ENCODE peak calls at places on chromosomes 2 and 18, in five cellular contexts. O is lower lobe of right lung, G is Calu3, W is left lung, E is colonic mucosa. A is an unnamed sample.
A peak's percentile ranks its signal among the peaks of the same experiment; 100 is the strongest.

GRCh38 chr2:109284816-109285215 is 155.8 kb downstream of the SH3RF3 start:
- DNase-seq in O (no peak), G (no peak), W (no peak), E (no peak), A (no peak)

GRCh38 chr2:190210471-190210870 is 109.2 kb downstream of the HIBCH start:
- DNase-seq in O (no peak), G (no peak), W (no peak), E (no peak), A (no peak)

GRCh38 chr18:13003466-13003896 is 12.3 kb downstream of the CEP192 start:
- DNase-seq in O (no peak), G (peak; percentile 36), W (no peak), E (peak; percentile 24), A (peak; percentile 75)

GRCh38 chr2:219287569-219288265 is 8.6 kb downstream of the DNAJB2 start:
- DNase-seq in O (no peak), G (no peak), W (no peak), E (no peak), A (no peak)

GRCh38 chr2:95181774-95182173 is 16.2 kb downstream of the ZNF2 start:
- DNase-seq in O (no peak), G (no peak), W (no peak), E (no peak), A (no peak)

GRCh38 chr2:192007819-192008218 is 160.9 kb upstream of the CAVIN2 start:
- DNase-seq in O (no peak), G (no peak), W (no peak), E (no peak), A (no peak)

GRCh38 chr2:206323033-206323432 is 48.6 kb downstream of the ZDBF2 start:
- DNase-seq in O (no peak), G (no peak), W (no peak), E (no peak), A (no peak)

GRCh38 chr2:229160180-229160579 is 110.9 kb downstream of the PID1 start:
- DNase-seq in O (no peak), G (no peak), W (no peak), E (peak; percentile 73), A (no peak)

GRCh38 chr2:219179601-219180465 is 1.8 kb downstream of the RETREG2 start:
- DNase-seq in O (no peak), G (no peak), W (no peak), E (peak; percentile 14), A (peak; percentile 12)

GRCh38 chr2:176234966-176235365 is 34.3 kb upstream of the MTX2 start:
- DNase-seq in O (no peak), G (no peak), W (no peak), E (no peak), A (no peak)

GRCh38 chr2:65299246-65299645 is 71.6 kb downstream of the ACTR2 start:
- DNase-seq in O (no peak), G (no peak), W (no peak), E (no peak), A (no peak)

GRCh38 chr2:27085670-27086089 is 892 bp upstream of the KHK start:
- DNase-seq in O (peak; percentile 88), G (peak; percentile 61), W (peak; percentile 93), E (peak; percentile 81), A (peak; percentile 88)

GRCh38 chr2:201234167-201235139 is 25.9 kb upstream of the CASP8 start:
- DNase-seq in O (no peak), G (no peak), W (no peak), E (no peak), A (no peak)

GRCh38 chr2:31578316-31578715 is 2.4 kb downstream of the SRD5A2 start:
- DNase-seq in O (no peak), G (no peak), W (no peak), E (no peak), A (no peak)

GRCh38 chr2:239225921-239226561 is 174.8 kb downstream of the HDAC4 start:
- DNase-seq in O (no peak), G (no peak), W (no peak), E (no peak), A (peak; percentile 59)

GRCh38 chr2:70922591-70923234 is 13.0 kb upstream of the ATP6V1B1 start:
- DNase-seq in O (no peak), G (no peak), W (no peak), E (no peak), A (no peak)

GRCh38 chr2:233968556-233968955 is 51.4 kb downstream of the TRPM8 start:
- DNase-seq in O (no peak), G (no peak), W (no peak), E (no peak), A (no peak)

GRCh38 chr2:127023504-127023903 is 83.5 kb downstream of the BIN1 start:
- DNase-seq in O (no peak), G (no peak), W (no peak), E (no peak), A (no peak)

GRCh38 chr2:127027715-127028114 is 79.2 kb downstream of the BIN1 start:
- DNase-seq in O (no peak), G (no peak), W (no peak), E (no peak), A (no peak)

GRCh38 chr2:127022817-127023216 is 84.1 kb downstream of the BIN1 start:
- DNase-seq in O (no peak), G (no peak), W (no peak), E (no peak), A (no peak)

GRCh38 chr2:127025357-127026062 is 81.4 kb downstream of the BIN1 start:
- DNase-seq in O (peak; percentile 83), G (peak; percentile 42), W (peak; percentile 89), E (peak; percentile 77), A (peak; percentile 90)

GRCh38 chr2:127024769-127025356 is 82.1 kb downstream of the BIN1 start:
- DNase-seq in O (no peak), G (no peak), W (peak; percentile 76), E (peak; percentile 27), A (peak; percentile 66)
- TF ChIP-seq CTCF in O (no peak), G (peak; percentile 5), W (no peak), E (no peak), A (no peak)

GRCh38 chr2:115084446-115084845 is 642.0 kb downstream of the DPP10 start:
- DNase-seq in O (no peak), G (no peak), W (no peak), E (no peak), A (no peak)

GRCh38 chr2:115083711-115084110 is 641.3 kb downstream of the DPP10 start:
- DNase-seq in O (no peak), G (no peak), W (no peak), E (no peak), A (no peak)

GRCh38 chr2:115077594-115077993 is 635.2 kb downstream of the DPP10 start:
- DNase-seq in O (no peak), G (no peak), W (no peak), E (no peak), A (no peak)

GRCh38 chr2:115083216-115083615 is 640.8 kb downstream of the DPP10 start:
- DNase-seq in O (no peak), G (no peak), W (no peak), E (no peak), A (no peak)
- TF ChIP-seq CTCF in O (no peak), G (no peak), W (no peak), E (no peak), A (no peak)

GRCh38 chr2:105142239-105142638 is 99.3 kb upstream of the GPR45 start:
- DNase-seq in O (no peak), G (no peak), W (no peak), E (no peak), A (no peak)
- TF ChIP-seq CTCF in O (no peak), G (no peak), W (no peak), E (no peak), A (no peak)

GRCh38 chr2:171244970-171245782 is 84.5 kb upstream of the TLK1 start:
- DNase-seq in O (no peak), G (peak; percentile 30), W (no peak), E (no peak), A (no peak)
- TF ChIP-seq CTCF in O (no peak), G (no peak), W (no peak), E (no peak), A (no peak)